ENCODE peak calls at places on chromosomes 7 and 10, in eight cellular contexts. A, B, H, J, Z, F, I and W are unnamed samples.

GRCh38 chr7:47535033-47535703 is 46.7 kb downstream of the TNS3 start:
- DNase-seq in A (no peak), B (no peak), H (no peak), J (no peak), Z (no peak), F (no peak), I (no peak), W (no peak)

GRCh38 chr10:98582363-98582762 is 135.6 kb upstream of the HPS1 start:
- DNase-seq in A (no peak), B (no peak), H (no peak), J (no peak), Z (no peak), F (no peak), I (no peak), W (no peak)

GRCh38 chr10:61896854-61897661 is 4.4 kb upstream of the ARID5B start:
- DNase-seq in A (peak), B (peak), H (peak), J (peak), Z (peak), F (peak), I (peak), W (peak)

GRCh38 chr7:134695321-134695860 is 48.7 kb downstream of the BPGM start:
- DNase-seq in A (no peak), B (no peak), H (no peak), J (no peak), Z (no peak), F (no peak), I (no peak), W (no peak)

GRCh38 chr10:97531401-97531985 is 32.8 kb downstream of the UBTD1 start:
- DNase-seq in A (no peak), B (no peak), H (no peak), J (no peak), Z (no peak), F (no peak), I (no peak), W (no peak)

GRCh38 chr7:17709127-17709526 is 231.2 kb downstream of the SNX13 start:
- DNase-seq in A (no peak), B (no peak), H (no peak), J (no peak), Z (no peak), F (no peak), I (no peak), W (no peak)

GRCh38 chr10:132964231-132964630 is 21.9 kb upstream of the CFAP46 start:
- DNase-seq in A (no peak), B (peak), H (no peak), J (no peak), Z (no peak), F (no peak), I (no peak), W (no peak)

GRCh38 chr7:42736931-42737330 is 174.9 kb downstream of the C7orf25 start:
- DNase-seq in A (no peak), B (no peak), H (no peak), J (no peak), Z (peak), F (no peak), I (no peak), W (no peak)

GRCh38 chr10:84706431-84706830 is 378.0 kb downstream of the CCSER2 start:
- DNase-seq in A (no peak), B (no peak), H (no peak), J (no peak), Z (no peak), F (no peak), I (no peak), W (no peak)

GRCh38 chr10:78749898-78750297 is 318.9 kb upstream of the ZMIZ1 start:
- DNase-seq in A (no peak), B (no peak), H (no peak), J (no peak), Z (no peak), F (no peak), I (no peak), W (no peak)

GRCh38 chr7:142585425-142585824 is 163.8 kb upstream of the PRSS1 start:
- DNase-seq in A (no peak), B (no peak), H (no peak), J (no peak), Z (no peak), F (no peak), I (no peak), W (no peak)

GRCh38 chr10:58516118-58516517 is 3.4 kb downstream of the BICC1 start:
- DNase-seq in A (no peak), B (no peak), H (no peak), J (no peak), Z (no peak), F (no peak), I (no peak), W (peak)

GRCh38 chr7:45039106-45039505 is 39.1 kb downstream of the CCM2 start:
- DNase-seq in A (no peak), B (no peak), H (no peak), J (no peak), Z (no peak), F (no peak), I (no peak), W (no peak)

GRCh38 chr10:48343106-48343505 is 36.6 kb downstream of the MAPK8 start:
- DNase-seq in A (no peak), B (no peak), H (no peak), J (no peak), Z (no peak), F (no peak), I (no peak), W (no peak)

GRCh38 chr7:17535776-17536175 is 237.3 kb downstream of the AHR start:
- DNase-seq in A (no peak), B (no peak), H (no peak), J (no peak), Z (no peak), F (no peak), I (no peak), W (no peak)

GRCh38 chr10:50807851-50808776 is 68.4 kb downstream of the ASAH2B start:
- DNase-seq in A (no peak), B (no peak), H (no peak), J (no peak), Z (no peak), F (no peak), I (no peak), W (peak)

GRCh38 chr7:149887311-149887710 is 13.5 kb downstream of the ATP6V0E2 start:
- DNase-seq in A (no peak), B (no peak), H (no peak), J (no peak), Z (no peak), F (no peak), I (no peak), W (no peak)

GRCh38 chr7:140677496-140677895 is 4.8 kb downstream of the ADCK2 start:
- DNase-seq in A (no peak), B (no peak), H (no peak), J (no peak), Z (no peak), F (no peak), I (no peak), W (no peak)

GRCh38 chr7:70775570-70776156 is 356.3 kb upstream of the GALNT17 start:
- DNase-seq in A (no peak), B (no peak), H (no peak), J (no peak), Z (no peak), F (no peak), I (no peak), W (no peak)

GRCh38 chr7:116213361-116214155 is 3.2 kb downstream of the TES start:
- DNase-seq in A (no peak), B (no peak), H (no peak), J (no peak), Z (no peak), F (no peak), I (no peak), W (no peak)

GRCh38 chr7:50648570-50649169 is 83.5 kb upstream of the DDC start:
- DNase-seq in A (no peak), B (no peak), H (no peak), J (no peak), Z (no peak), F (peak), I (peak), W (no peak)

GRCh38 chr10:74917481-74918077 is 91.2 kb downstream of the KAT6B start:
- DNase-seq in A (peak), B (no peak), H (no peak), J (no peak), Z (no peak), F (no peak), I (no peak), W (peak)

GRCh38 chr7:77348371-77348813 is 67.8 kb downstream of the GSAP start:
- DNase-seq in A (no peak), B (no peak), H (no peak), J (peak), Z (no peak), F (no peak), I (no peak), W (no peak)

GRCh38 chr10:97399843-97400545 is 1.1 kb downstream of the RRP12 start:
- DNase-seq in A (peak), B (peak), H (peak), J (no peak), Z (no peak), F (no peak), I (no peak), W (peak)

GRCh38 chr7:5045558-5046396 is at the start of gene RBAK:
- DNase-seq in A (peak), B (peak), H (peak), J (peak), Z (peak), F (peak), I (peak), W (peak)

GRCh38 chr7:26178272-26178960 is 22.1 kb downstream of the HNRNPA2B1 start:
- DNase-seq in A (no peak), B (no peak), H (no peak), J (no peak), Z (no peak), F (no peak), I (no peak), W (no peak)

GRCh38 chr10:44517635-44518034 is 132.7 kb upstream of the CXCL12 start:
- DNase-seq in A (peak), B (no peak), H (no peak), J (no peak), Z (peak), F (no peak), I (no peak), W (no peak)

GRCh38 chr10:64814201-64814600 is 1293.0 kb downstream of the REEP3 start:
- DNase-seq in A (no peak), B (no peak), H (no peak), J (no peak), Z (no peak), F (no peak), I (no peak), W (no peak)

GRCh38 chr7:89681448-89681847 is 472.8 kb upstream of the STEAP1 start:
- DNase-seq in A (no peak), B (no peak), H (no peak), J (no peak), Z (no peak), F (no peak), I (no peak), W (no peak)

GRCh38 chr10:21171197-21171935 is 274.3 kb upstream of the NEBL start:
- DNase-seq in A (peak), B (no peak), H (no peak), J (no peak), Z (peak), F (no peak), I (no peak), W (no peak)
- TF ChIP-seq CTCF in A (no peak), B (no peak), H (no peak), J (no peak), Z (peak), F (no peak), I (peak), W (no peak)

GRCh38 chr7:152050547-152050971 is 25.1 kb downstream of the GALNT11 start:
- DNase-seq in A (no peak), B (no peak), H (no peak), J (no peak), Z (no peak), F (no peak), I (no peak), W (no peak)
- TF ChIP-seq CTCF in A (no peak), B (no peak), H (no peak), J (no peak), Z (no peak), F (no peak), I (no peak), W (no peak)

DNA sequence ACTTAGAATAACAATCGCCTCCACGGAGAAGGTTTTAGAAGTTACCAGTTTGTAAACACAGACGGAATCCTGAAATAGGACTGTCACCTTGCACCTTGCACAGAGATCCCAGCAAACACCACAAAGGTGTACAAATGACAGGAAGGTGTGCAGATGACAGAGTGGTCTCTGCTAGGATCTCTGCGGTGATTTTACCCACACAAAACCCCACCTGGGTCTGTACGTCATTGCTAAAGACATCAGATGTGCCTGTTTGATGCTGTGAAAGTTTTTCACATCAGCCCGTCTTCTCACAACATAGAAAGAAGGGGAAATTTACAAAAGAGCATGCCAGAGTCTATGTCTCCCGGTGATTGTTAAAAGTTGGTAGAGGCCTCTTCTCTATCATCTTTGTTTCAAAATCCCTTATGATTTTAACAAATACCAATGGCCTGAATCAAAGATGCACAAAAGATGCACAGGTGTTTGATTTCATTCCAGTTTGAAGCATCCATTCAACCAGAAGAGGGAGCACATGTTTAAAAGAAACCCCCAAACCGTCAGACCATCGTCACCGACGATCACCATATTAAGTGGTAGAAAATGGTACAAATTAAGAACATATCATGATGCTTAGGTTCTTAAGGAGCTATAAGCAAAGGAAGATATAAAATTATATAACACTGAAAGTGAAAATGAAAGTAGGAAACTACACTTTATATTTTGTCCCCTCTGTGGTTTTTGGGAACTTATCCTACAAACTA is 576.5 kb downstream of the PTPRN2 start:
- DNase-seq in A (no peak), B (no peak), H (no peak), J (no peak), Z (no peak), F (no peak), I (no peak), W (no peak)
- TF ChIP-seq CTCF in A (no peak), B (no peak), H (no peak), J (no peak), Z (no peak), F (no peak), I (no peak), W (no peak)

DNA sequence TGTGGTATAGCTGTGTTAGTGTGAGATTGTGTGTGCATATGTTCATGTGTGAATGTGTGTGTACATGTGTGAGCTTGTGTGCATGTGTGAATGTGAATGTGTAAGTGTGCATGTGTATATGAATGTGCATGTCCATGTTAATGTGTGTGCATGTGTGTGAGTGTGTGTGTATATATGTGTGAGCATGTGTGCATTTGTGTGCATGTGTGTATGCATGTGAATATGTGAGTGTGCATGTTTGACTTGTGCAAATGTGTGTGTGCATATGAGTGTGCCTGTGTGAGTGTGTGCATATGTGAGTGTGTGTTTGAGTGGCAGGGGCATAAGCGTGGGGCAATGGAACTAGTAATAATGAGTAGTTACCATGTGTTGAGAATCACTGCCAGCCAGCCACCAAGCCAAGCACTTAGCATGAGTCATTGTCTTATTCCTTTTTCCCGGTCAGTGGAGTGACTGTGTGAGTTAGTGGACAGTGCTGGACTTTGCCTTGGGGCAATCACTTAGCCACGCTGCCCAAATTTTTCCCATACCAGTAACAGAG is 46.3 kb upstream of the SHH start:
- DNase-seq in A (no peak), B (no peak), H (no peak), J (no peak), Z (no peak), F (no peak), I (no peak), W (peak)
- TF ChIP-seq CTCF in A (no peak), B (no peak), H (no peak), J (no peak), Z (no peak), F (no peak), I (no peak), W (no peak)

GRCh38 chr7:3678411-3678810 is 377.4 kb downstream of the SDK1 start:
- DNase-seq in A (no peak), B (no peak), H (no peak), J (no peak), Z (no peak), F (no peak), I (no peak), W (no peak)
- TF ChIP-seq CTCF in A (no peak), B (no peak), H (no peak), J (no peak), Z (no peak), F (no peak), I (no peak), W (no peak)

GRCh38 chr10:63268798-63269503 is 135.8 kb downstream of the NRBF2 start:
- DNase-seq in A (peak), B (peak), H (peak), J (peak), Z (peak), F (peak), I (peak), W (peak)
- TF ChIP-seq CTCF in A (no peak), B (peak), H (no peak), J (no peak), Z (no peak), F (no peak), I (peak), W (no peak)

GRCh38 chr7:92133133-92133736 is 1.0 kb downstream of the CYP51A1 start:
- DNase-seq in A (no peak), B (no peak), H (no peak), J (no peak), Z (no peak), F (no peak), I (no peak), W (peak)
- TF ChIP-seq CTCF in A (no peak), B (no peak), H (no peak), J (no peak), Z (no peak), F (no peak), I (no peak), W (no peak)

DNA sequence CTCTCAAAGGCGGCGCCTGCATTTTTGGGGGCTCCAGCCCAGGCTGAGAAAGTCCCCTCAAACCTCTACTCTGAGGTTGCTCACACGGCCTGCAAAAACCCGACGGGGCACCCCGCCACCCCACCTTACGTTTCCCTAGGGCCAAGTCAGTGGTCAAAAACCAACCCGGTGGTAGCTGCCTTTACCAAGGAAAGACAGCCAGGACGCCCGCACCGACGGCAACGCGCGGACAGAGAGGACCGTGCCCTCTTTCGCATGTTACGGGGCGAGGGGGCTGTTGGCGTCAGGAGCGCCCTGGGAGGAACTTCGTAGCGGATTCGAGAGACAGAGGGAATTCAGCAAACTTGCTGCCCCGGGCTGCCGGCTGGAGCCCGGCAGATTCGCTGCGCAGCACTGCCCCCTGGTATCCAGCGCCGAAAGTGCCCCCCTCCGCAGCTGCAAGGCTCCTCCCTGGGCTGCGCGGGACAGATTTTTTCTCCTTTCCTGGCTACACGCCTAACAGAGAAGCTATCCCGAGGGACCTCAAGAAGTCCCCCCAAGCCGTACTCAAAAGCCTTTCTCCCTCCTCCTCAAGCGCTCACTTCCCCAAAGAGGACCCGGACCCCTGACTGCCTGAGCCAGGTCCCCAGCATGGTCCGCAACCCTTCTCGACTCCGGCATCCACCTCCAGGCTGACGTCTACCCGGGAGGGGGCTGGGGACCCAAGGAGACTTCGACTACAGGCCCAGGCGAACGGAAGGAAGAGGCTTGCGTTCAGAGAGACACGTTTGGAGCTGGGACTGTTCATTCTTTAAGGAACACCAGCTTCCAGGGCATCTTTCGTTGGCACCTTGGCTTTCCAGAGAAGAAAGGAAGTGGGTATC is 27.7 kb upstream of the VAX1 start:
- DNase-seq in A (peak), B (peak), H (no peak), J (no peak), Z (peak), F (no peak), I (no peak), W (peak)
- TF ChIP-seq CTCF in A (peak), B (peak), H (no peak), J (no peak), Z (peak), F (no peak), I (peak), W (peak)

DNA sequence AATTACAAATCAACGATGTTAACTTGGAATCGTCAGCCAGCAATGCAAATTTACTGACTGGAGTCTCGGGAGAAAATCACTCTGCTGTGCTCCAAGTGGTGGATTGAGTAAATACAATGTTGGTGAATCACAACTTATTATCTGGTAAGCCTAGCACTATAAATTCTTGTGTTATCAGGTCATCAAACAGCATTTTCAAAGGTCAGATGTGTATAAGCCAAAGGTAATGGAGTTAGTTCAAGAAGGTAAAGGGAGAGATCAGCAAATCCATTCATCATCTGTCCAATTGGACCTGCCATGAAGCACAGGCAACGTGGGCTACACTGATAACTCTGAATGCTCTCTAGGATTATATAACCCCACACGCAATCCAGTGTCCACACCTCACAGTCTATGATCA is 13.9 kb downstream of the CUBN start:
- DNase-seq in A (peak), B (no peak), H (no peak), J (no peak), Z (no peak), F (no peak), I (no peak), W (peak)
- TF ChIP-seq CTCF in A (no peak), B (no peak), H (no peak), J (no peak), Z (no peak), F (no peak), I (no peak), W (no peak)